ENCODE peak calls at places on chromosomes 13 and 19, in five cellular contexts. Z is tibial nerve, U is dorsolateral prefrontal cortex, O is stomach, M is mesendoderm. X is an unnamed sample.

GRCh38 chr13:72230131-72230530 is 363.1 kb upstream of the DACH1 start:
- DNase-seq in U (no peak), O (no peak), Z (no peak), M (no peak), X (no peak)

GRCh38 chr19:17965370-17966114 is 1.4 kb upstream of the KCNN1 start:
- DNase-seq in O (no peak), M (no peak), U (no peak), Z (no peak), X (no peak)

GRCh38 chr13:69319659-69320058 is 788.0 kb upstream of the ATXN8OS start:
- DNase-seq in O (no peak), Z (no peak), M (no peak), U (no peak), X (no peak)

GRCh38 chr19:36140289-36141038 is 598 bp downstream of the CAPNS1 start:
- DNase-seq in O (peak), M (peak), U (peak), Z (peak), X (peak)

GRCh38 chr13:40770609-40770933 is 419 bp downstream of the MRPS31 start:
- DNase-seq in U (no peak), M (no peak), Z (no peak), O (no peak), X (no peak)

GRCh38 chr13:24271611-24272451 is 37.5 kb upstream of the C1QTNF9 start:
- DNase-seq in O (peak), M (no peak), U (no peak), Z (peak), X (peak)

GRCh38 chr13:60431108-60431700 is 34.2 kb downstream of the TDRD3 start:
- DNase-seq in M (peak), U (no peak), O (no peak), Z (peak), X (no peak)

GRCh38 chr19:4763021-4763420 is 28.5 kb upstream of the FEM1A start:
- DNase-seq in Z (no peak), O (no peak), M (no peak), U (no peak), X (no peak)

GRCh38 chr19:47499371-47499770 is 15.4 kb upstream of the KPTN start:
- DNase-seq in O (no peak), U (no peak), M (no peak), Z (no peak), X (no peak)

GRCh38 chr13:25190256-25190655 is 18.2 kb upstream of the AMER2 start:
- DNase-seq in M (no peak), Z (no peak), U (no peak), O (no peak), X (no peak)

GRCh38 chr13:107883561-107884175 is 331.7 kb downstream of the LIG4 start:
- DNase-seq in Z (no peak), O (no peak), M (no peak), U (no peak), X (no peak)

GRCh38 chr19:28010656-28011055 is 1202.3 kb downstream of the UQCRFS1 start:
- DNase-seq in U (no peak), M (peak), Z (no peak), O (peak), X (no peak)

GRCh38 chr19:34499155-34499834 is 17.7 kb downstream of the WTIP start:
- DNase-seq in Z (no peak), O (no peak), M (no peak), U (no peak), X (no peak)

GRCh38 chr13:100854091-100854490 is 179.5 kb upstream of the TMTC4 start:
- DNase-seq in M (peak), U (no peak), Z (no peak), O (no peak), X (no peak)

GRCh38 chr19:3048190-3048533 is 14.1 kb downstream of the TLE5 start:
- DNase-seq in M (no peak), O (no peak), U (no peak), Z (no peak), X (no peak)

GRCh38 chr19:14114854-14115253 is 2.7 kb downstream of the PRKACA start:
- DNase-seq in Z (no peak), O (peak), M (peak), U (no peak), X (peak)

GRCh38 chr13:35791191-35791902 is 314.9 kb upstream of the MAB21L1 start:
- DNase-seq in O (no peak), M (no peak), Z (peak), U (no peak), X (no peak)

GRCh38 chr13:51637852-51638496 is 53.7 kb downstream of the WDFY2 start:
- DNase-seq in U (no peak), M (peak), O (no peak), Z (no peak), X (no peak)

GRCh38 chr19:16066611-16067104 is 9.6 kb upstream of the TPM4 start:
- DNase-seq in M (no peak), Z (no peak), O (peak), U (no peak), X (no peak)

GRCh38 chr13:111387945-111388600 is 67.6 kb downstream of the TEX29 start:
- DNase-seq in O (peak), U (no peak), Z (no peak), M (no peak), X (no peak)

GRCh38 chr19:34041922-34042521 is 130.3 kb upstream of the LSM14A start:
- DNase-seq in M (peak), Z (peak), U (peak), O (peak), X (peak)

GRCh38 chr19:35363711-35364425 is 5.6 kb downstream of the FFAR3 start:
- DNase-seq in Z (no peak), U (no peak), M (no peak), O (peak), X (no peak)

GRCh38 chr19:13281567-13282291 is 131.5 kb downstream of the IER2 start:
- DNase-seq in M (no peak), Z (no peak), U (peak), O (no peak), X (no peak)

GRCh38 chr19:18204394-18205179 is 745 bp upstream of the RAB3A start:
- DNase-seq in Z (peak), O (peak), U (no peak), M (peak), X (peak)

GRCh38 chr13:31350560-31350959 is 150.8 kb downstream of the B3GLCT start:
- DNase-seq in Z (no peak), O (no peak), M (peak), U (no peak), X (no peak)

GRCh38 chr19:8174706-8175105 is 25.3 kb upstream of the FBN3 start:
- DNase-seq in O (no peak), U (no peak), M (no peak), Z (no peak), X (no peak)

GRCh38 chr19:16216744-16217670 is 19.3 kb downstream of the AP1M1 start:
- DNase-seq in Z (no peak), U (no peak), M (no peak), O (no peak), X (no peak)

GRCh38 chr19:36115453-36116343 is at the start of gene TBCB:
- DNase-seq in Z (peak), O (peak), M (peak), U (no peak), X (peak)

GRCh38 chr13:39501711-39502324 is 101.2 kb downstream of the LHFPL6 start:
- DNase-seq in M (peak), U (no peak), Z (no peak), O (no peak), X (peak)

GRCh38 chr13:91302070-91302469 is 45.4 kb upstream of the MIR17HG start:
- DNase-seq in O (no peak), M (no peak), U (no peak), Z (no peak), X (no peak)

GRCh38 chr19:50301607-50301971 is 27.6 kb downstream of the KCNC3 start:
- DNase-seq in U (no peak), Z (no peak), O (no peak), M (no peak), X (no peak)

GRCh38 chr19:13884726-13885591 is 8.0 kb downstream of the NANOS3 start:
- DNase-seq in Z (no peak), O (peak), U (no peak), M (no peak), X (no peak)

GRCh38 chr13:47594833-47595232 is 406.2 kb downstream of the SUCLA2 start:
- DNase-seq in O (no peak), U (no peak), Z (no peak), M (peak), X (no peak)

GRCh38 chr13:40402931-40403412 is 263.5 kb downstream of the FOXO1 start:
- DNase-seq in O (no peak), Z (no peak), M (peak), U (no peak), X (no peak)

GRCh38 chr19:48508729-48509310 is 2.8 kb downstream of the LMTK3 start:
- DNase-seq in M (no peak), U (no peak), O (no peak), Z (no peak), X (no peak)

GRCh38 chr13:75384881-75385707 is 96.9 kb downstream of the TBC1D4 start:
- DNase-seq in O (no peak), Z (no peak), U (no peak), M (no peak), X (no peak)

GRCh38 chr19:43474986-43475705 is 9.7 kb upstream of the LYPD3 start:
- DNase-seq in O (peak), M (peak), U (peak), Z (peak), X (peak)

GRCh38 chr13:33740134-33740538 is 77.8 kb upstream of the RFC3 start:
- DNase-seq in Z (no peak), U (no peak), M (no peak), O (no peak), X (no peak)

GRCh38 chr13:113758651-113759524 is at the start of gene TMEM255B:
- DNase-seq in O (peak), Z (peak), U (peak), M (peak), X (peak)

GRCh38 chr13:94972262-94972661 is 259.9 kb upstream of the SOX21 start:
- DNase-seq in Z (no peak), O (no peak), M (no peak), U (no peak), X (no peak)

GRCh38 chr13:94968757-94969086 is 256.4 kb upstream of the SOX21 start:
- DNase-seq in Z (no peak), O (no peak), U (no peak), M (no peak), X (no peak)

GRCh38 chr13:94968040-94968756 is 255.9 kb upstream of the SOX21 start:
- DNase-seq in Z (no peak), M (peak), O (no peak), U (peak), X (no peak)

GRCh38 chr13:94966380-94966779 is 254.0 kb upstream of the SOX21 start:
- DNase-seq in O (no peak), U (no peak), M (no peak), Z (no peak), X (no peak)

GRCh38 chr13:94967183-94968039 is 255.1 kb upstream of the SOX21 start:
- DNase-seq in O (peak), Z (no peak), M (peak), U (peak), X (no peak)
- H3K4me3 ChIP-seq in O (peak), Z (peak), M (peak), U (peak), X (no peak)

GRCh38 chr19:45097450-45097775 is 4.4 kb downstream of the PPP1R37 start:
- DNase-seq in Z (no peak), M (no peak), U (no peak), O (no peak), X (no peak)
- H3K27ac ChIP-seq in Z (peak), M (no peak), U (peak), O (peak), X (no peak)

GRCh38 chr13:106678646-106679045 is 110.7 kb upstream of the ARGLU1 start:
- DNase-seq in M (no peak), O (no peak), Z (no peak), U (no peak), X (no peak)

GRCh38 chr13:106685142-106685541 is 117.2 kb upstream of the ARGLU1 start:
- DNase-seq in O (no peak), U (no peak), M (no peak), Z (no peak), X (no peak)

GRCh38 chr13:106683179-106683578 is 115.2 kb upstream of the ARGLU1 start:
- DNase-seq in Z (no peak), M (no peak), O (no peak), U (no peak), X (no peak)

GRCh38 chr13:106683918-106684317 is 116.0 kb upstream of the ARGLU1 start:
- DNase-seq in M (no peak), U (no peak), Z (no peak), O (no peak), X (no peak)

DNA sequence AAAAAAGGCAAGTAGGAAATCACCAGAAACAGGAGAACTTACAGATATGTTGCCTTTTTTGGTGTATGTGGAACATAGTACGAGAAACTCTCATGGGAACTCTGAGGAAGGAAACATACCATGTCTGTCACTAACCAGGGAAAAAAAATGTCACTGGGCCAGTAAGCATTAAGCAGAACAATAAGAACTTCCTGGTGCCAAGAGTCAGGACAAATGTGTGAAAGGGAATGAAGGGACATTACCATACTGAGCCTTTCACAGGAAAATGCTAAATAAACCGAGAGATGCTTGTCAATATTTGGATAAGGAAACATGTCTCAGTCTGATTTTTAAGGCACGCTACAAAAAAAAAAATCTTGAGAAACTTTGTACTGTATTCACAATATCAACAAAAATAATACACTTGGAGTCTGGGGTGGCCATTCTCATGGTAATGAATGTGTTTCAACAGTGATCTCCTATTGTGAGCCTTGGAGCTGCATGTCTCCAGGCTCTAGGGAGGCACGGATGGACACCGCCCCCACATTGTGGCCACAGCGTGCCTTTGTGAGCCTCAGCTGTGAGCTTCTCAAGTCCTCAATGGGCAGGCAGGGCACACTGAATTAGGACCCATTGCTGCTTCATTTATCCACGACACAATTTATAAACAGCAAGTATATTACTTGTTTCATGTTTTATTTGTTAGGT is 113.0 kb upstream of the ARGLU1 start:
- DNase-seq in M (peak), U (peak), Z (no peak), O (no peak), X (no peak)
- H3K4me3 ChIP-seq in M (no peak), U (peak), Z (no peak), O (no peak), X (no peak)

GRCh38 chr13:97130201-97130600 is 91.9 kb upstream of the MBNL2 start:
- DNase-seq in O (no peak), Z (no peak), M (no peak), U (no peak), X (no peak)
- H3K27ac ChIP-seq in O (no peak), Z (no peak), M (no peak), U (no peak), X (no peak)

DNA sequence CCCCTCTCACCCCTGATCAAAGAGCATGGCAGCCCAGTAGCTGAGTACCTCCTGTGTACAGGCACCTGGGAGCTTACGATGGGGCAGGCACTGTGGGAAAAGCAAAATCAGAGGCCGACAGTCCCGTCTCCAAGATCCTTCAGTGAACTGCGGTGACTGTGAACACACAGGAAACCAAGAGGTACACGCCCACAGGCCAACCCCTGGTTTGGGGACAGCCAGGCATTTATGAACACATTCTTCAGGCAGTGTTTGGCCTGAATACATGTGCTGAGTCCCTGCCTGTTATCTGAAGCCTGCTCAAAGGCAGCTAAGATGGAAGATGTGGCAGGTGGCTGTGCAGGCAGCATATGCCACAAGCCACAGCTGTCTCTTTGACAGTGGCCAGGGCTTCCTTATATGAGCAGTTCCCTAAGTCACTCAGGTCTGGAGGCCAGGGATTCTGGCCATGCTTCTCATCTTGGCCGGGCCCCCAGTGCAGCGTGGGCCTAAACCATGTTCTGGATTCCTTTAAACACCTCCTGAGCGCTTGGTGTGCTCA is 123.6 kb downstream of the UQCRFS1 start:
- DNase-seq in Z (no peak), M (no peak), O (no peak), U (no peak), X (no peak)
- H3K4me3 ChIP-seq in Z (no peak), M (no peak), O (no peak), U (no peak), X (no peak)

GRCh38 chr19:868458-869244 is 9.2 kb downstream of the CFD start:
- DNase-seq in O (no peak), Z (no peak), M (no peak), U (no peak), X (no peak)
- H3K27ac ChIP-seq in O (peak), Z (peak), M (no peak), U (no peak), X (no peak)

GRCh38 chr13:110340812-110341444 is 33.8 kb downstream of the COL4A2 start:
- DNase-seq in Z (peak), U (no peak), M (peak), O (peak), X (peak)

GRCh38 chr13:110338441-110339101 is 31.5 kb downstream of the COL4A2 start:
- DNase-seq in M (peak), U (no peak), O (no peak), Z (peak), X (no peak)

GRCh38 chr13:110341445-110342247 is 34.6 kb downstream of the COL4A2 start:
- DNase-seq in M (no peak), U (no peak), O (no peak), Z (no peak), X (no peak)

GRCh38 chr13:110339263-110339662 is 32.2 kb downstream of the COL4A2 start:
- DNase-seq in Z (no peak), U (no peak), M (no peak), O (no peak), X (no peak)

GRCh38 chr13:110339975-110340550 is 33.0 kb downstream of the COL4A2 start:
- DNase-seq in M (no peak), O (no peak), Z (no peak), U (no peak), X (no peak)
- H3K4me3 ChIP-seq in M (no peak), O (no peak), Z (no peak), U (no peak), X (no peak)

DNA sequence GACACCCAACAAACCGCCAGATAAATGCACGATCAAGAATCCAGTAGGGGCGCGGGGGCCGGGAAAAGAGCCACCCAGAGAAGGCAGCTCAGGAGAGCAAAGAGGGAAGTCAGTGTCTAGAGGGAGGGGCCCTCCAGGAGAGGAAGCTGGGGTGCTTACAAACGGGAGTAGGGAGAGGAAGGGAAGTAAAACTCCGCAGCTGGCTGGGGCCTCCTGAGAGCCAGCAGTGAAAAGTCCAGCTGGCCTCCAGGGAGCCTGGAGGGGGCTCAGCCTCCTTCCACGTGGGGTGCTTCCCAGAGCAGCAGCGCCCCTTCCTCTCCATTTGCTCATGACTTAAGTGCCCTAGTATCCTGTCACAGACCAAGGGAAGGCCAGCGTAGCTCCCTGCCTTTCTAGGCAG is 51.8 kb downstream of the TMED1 start:
- DNase-seq in Z (no peak), U (no peak), O (no peak), M (no peak), X (peak)
- H3K27ac ChIP-seq in Z (no peak), U (no peak), O (no peak), M (no peak), X (peak)

DNA sequence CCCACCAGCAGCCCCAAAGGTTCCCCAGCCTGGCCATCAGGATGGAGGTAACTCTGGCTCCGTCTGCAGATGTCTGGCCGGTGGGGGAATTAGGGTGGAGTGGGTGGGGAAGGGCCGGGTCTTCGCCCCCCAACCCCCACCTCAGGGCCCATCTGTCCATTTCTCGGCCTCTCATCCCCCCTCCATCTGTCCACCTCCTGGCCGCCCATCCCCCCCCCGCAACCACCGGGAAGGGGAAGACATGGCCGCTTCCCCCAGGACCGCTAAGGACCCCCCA is 833 bp downstream of the LRFN1 start:
- DNase-seq in M (no peak), O (no peak), Z (no peak), U (no peak), X (no peak)
- H3K4me3 ChIP-seq in M (no peak), O (peak), Z (no peak), U (peak), X (no peak)

X was measured in lung.